ENCODE peak calls at places on chromosomes 16 and 17, in six cellular contexts. Z, Y, S, B, E and O are unnamed samples. For H3K4me1, the result is how much of the 10 kb centered on the place peaks cover.

GRCh38 chr17:703081-703875 is 11.4 kb downstream of the VPS53 start:
- DNase-seq in Z (no peak), Y (no peak), S (no peak), B (no peak), E (no peak), O (no peak)

GRCh38 chr17:62627904-62628603 is 584 bp downstream of the MRC2 start:
- DNase-seq in Z (peak), Y (no peak), S (peak), B (peak), E (peak), O (no peak)

GRCh38 chr17:17305282-17305801 is 2.2 kb downstream of the NT5M start:
- DNase-seq in Z (peak), Y (no peak), S (no peak), B (no peak), E (no peak), O (peak)

GRCh38 chr16:86392751-86393150 is 117.6 kb upstream of the FOXF1 start:
- DNase-seq in Z (no peak), Y (no peak), S (no peak), B (peak), E (no peak), O (no peak)

GRCh38 chr17:76240461-76241204 is at the start of gene RNF157:
- DNase-seq in Z (peak), Y (no peak), S (peak), B (peak), E (peak), O (peak)

GRCh38 chr16:15907863-15908478 is 19.6 kb upstream of the CEP20 start:
- DNase-seq in Z (no peak), Y (no peak), S (no peak), B (peak), E (no peak), O (no peak)

GRCh38 chr17:30378191-30378796 is 433 bp upstream of the CPD start:
- DNase-seq in Z (no peak), Y (no peak), S (peak), B (peak), E (peak), O (no peak)

GRCh38 chr16:64365448-64365858 is 756.4 kb downstream of the CDH11 start:
- DNase-seq in Z (no peak), Y (no peak), S (no peak), B (peak), E (no peak), O (no peak)

GRCh38 chr16:70250748-70251650 is 741 bp downstream of the EXOSC6 start:
- DNase-seq in Z (no peak), Y (no peak), S (peak), B (peak), E (no peak), O (peak)

GRCh38 chr16:68520649-68521086 is 18.4 kb upstream of the ZFP90 start:
- DNase-seq in Z (peak), Y (peak), S (peak), B (peak), E (peak), O (peak)

GRCh38 chr17:69523252-69523861 is 108.9 kb downstream of the MAP2K6 start:
- DNase-seq in Z (no peak), Y (no peak), S (no peak), B (peak), E (no peak), O (no peak)

GRCh38 chr17:32150358-32150757 is 8.1 kb downstream of the RHOT1 start:
- DNase-seq in Z (no peak), Y (no peak), S (no peak), B (no peak), E (no peak), O (no peak)

GRCh38 chr17:82889496-82890338 is 49.9 kb upstream of the ZNF750 start:
- DNase-seq in Z (no peak), Y (no peak), S (no peak), B (no peak), E (no peak), O (peak)

GRCh38 chr17:73430848-73431247 is 119.0 kb upstream of the CDC42EP4 start:
- DNase-seq in Z (no peak), Y (no peak), S (no peak), B (peak), E (no peak), O (no peak)

GRCh38 chr17:30210901-30211300 is 24.6 kb downstream of the SLC6A4 start:
- DNase-seq in Z (no peak), Y (no peak), S (no peak), B (no peak), E (no peak), O (no peak)

GRCh38 chr16:17518441-17518840 is 47.7 kb upstream of the XYLT1 start:
- DNase-seq in Z (no peak), Y (no peak), S (no peak), B (peak), E (no peak), O (no peak)

GRCh38 chr17:17343896-17344506 is 40.8 kb downstream of the NT5M start:
- DNase-seq in Z (peak), Y (no peak), S (no peak), B (no peak), E (no peak), O (no peak)

DNA sequence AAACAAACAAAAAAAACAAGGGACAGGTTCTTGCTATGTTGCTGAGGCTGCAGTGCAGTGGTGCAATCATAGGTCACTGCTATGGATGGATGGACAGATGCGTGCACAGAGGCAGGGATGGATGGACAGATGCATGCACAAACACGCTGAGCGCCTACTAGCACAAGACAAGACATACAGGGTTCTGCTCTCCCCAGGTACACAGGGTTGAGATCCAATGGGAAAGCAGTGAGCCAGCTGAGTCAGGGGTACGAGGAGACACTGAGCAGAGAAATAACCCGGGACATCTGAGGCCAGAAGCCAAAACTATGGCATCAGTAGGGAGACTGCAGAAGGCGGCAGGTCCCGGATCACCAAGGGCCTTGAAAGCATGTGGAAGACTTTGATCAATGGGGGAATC is 6.2 kb downstream of the IL32 start:
- DNase-seq in Z (no peak), Y (no peak), S (no peak), B (no peak), E (no peak), O (peak)
- H3K4me1 ChIP-seq in Z (under half), Y (under half), S (under half), B (under half), E (under half), O (under half)

GRCh38 chr16:89696598-89697128 is 4.8 kb downstream of the SPATA2L start:
- DNase-seq in Z (no peak), Y (no peak), S (peak), B (no peak), E (no peak), O (peak)

GRCh38 chr16:89697161-89697615 is 4.3 kb downstream of the SPATA2L start:
- DNase-seq in Z (no peak), Y (no peak), S (peak), B (no peak), E (no peak), O (no peak)

GRCh38 chr16:89695875-89696597 is 5.5 kb downstream of the SPATA2L start:
- DNase-seq in Z (no peak), Y (no peak), S (peak), B (no peak), E (no peak), O (no peak)

GRCh38 chr16:89693931-89694783 is 7.3 kb downstream of the SPATA2L start:
- DNase-seq in Z (no peak), Y (no peak), S (no peak), B (no peak), E (no peak), O (peak)

GRCh38 chr16:89695086-89695874 is 6.2 kb downstream of the SPATA2L start:
- DNase-seq in Z (no peak), Y (no peak), S (no peak), B (no peak), E (no peak), O (peak)
- TF ChIP-seq CTCF in Z (no peak), Y (no peak), S (no peak), B (no peak), E (no peak), O (no peak)

DNA sequence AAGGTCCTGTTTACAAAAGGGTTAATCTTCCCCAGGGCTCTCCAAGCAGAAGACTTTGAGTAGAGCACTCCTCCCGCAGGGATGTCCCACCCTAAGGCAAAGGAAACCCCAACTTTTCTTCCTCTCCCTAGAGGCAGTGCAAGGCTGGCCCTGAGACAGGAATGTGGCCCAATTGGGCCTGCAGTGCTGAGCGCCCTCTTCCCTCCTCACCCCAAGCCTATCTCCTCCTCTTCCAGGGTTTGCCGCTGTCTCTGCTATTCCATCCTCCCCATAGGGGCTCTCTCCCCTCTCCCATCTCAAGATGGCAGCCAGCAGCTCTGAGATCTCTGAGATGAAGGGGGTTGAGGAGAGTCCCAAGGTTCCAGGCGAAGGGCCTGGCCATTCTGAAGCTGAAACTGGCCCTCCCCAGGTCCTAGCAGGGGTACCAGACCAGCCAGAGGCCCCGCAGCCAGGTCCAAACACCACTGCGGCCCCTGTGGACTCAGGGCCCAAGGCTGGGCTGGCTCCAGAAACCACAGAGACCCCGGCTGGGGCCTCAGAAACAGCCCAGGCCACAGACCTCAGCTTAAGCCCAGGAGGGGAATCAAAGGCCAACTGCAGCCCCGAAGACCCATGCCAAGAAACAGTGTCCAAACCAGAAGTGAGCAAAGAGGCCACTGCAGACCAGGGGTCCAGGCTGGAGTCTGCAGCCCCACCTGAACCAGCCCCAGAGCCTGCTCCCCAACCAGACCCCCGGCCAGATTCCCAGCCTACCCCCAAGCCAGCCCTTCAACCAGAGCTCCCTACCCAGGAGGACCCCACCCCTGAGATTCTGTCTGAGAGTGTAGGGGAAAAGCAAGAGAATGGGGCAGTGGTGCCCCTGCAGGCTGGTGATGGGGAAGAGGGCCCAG is 1.0 kb downstream of the PRRT2 start:
- DNase-seq in Z (no peak), Y (no peak), S (no peak), B (no peak), E (no peak), O (no peak)
- H3K4me1 ChIP-seq in Z (half or more), Y (half or more), S (under half), B (under half), E (half or more), O (under half)

GRCh38 chr17:34076743-34077631 is 178.1 kb upstream of the CCL2 start:
- DNase-seq in Z (no peak), Y (no peak), S (no peak), B (no peak), E (no peak), O (peak)

GRCh38 chr17:34082404-34082803 is 172.7 kb upstream of the CCL2 start:
- DNase-seq in Z (no peak), Y (no peak), S (no peak), B (no peak), E (no peak), O (no peak)

DNA sequence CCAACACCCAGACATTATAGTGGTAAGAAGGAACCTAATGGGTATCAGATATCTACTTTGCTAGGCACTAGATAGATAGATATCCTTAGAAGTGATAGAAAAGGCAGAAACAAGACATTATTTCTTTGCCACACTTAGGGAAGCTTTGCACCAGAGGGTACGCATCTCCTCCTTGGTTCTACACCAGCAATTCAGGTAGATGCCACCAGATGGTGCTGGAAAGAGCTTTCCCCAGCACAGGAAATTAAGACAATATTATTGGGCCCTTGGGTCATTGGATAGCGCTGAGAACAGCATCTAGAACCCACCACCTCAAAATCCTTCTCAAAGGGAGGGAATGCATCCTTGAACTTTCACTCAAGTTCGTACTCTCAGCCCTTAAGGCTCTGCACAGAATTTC is 173.8 kb upstream of the CCL2 start:
- DNase-seq in Z (no peak), Y (no peak), S (no peak), B (no peak), E (no peak), O (no peak)
- TF ChIP-seq CTCF in Z (no peak), Y (no peak), S (no peak), B (peak), E (peak), O (no peak)

GRCh38 chr16:74501484-74502479 is 80.5 kb upstream of the CLEC18B start:
- DNase-seq in Z (no peak), Y (no peak), S (no peak), B (peak), E (no peak), O (no peak)
- H3K4me1 ChIP-seq in Z (under half), Y (under half), S (under half), B (under half), E (under half), O (under half)

GRCh38 chr17:47846741-47847340 is 4.1 kb downstream of the SP6 start:
- DNase-seq in Z (no peak), Y (no peak), S (no peak), B (no peak), E (no peak), O (no peak)

GRCh38 chr17:47848198-47848513 is 2.8 kb downstream of the SP6 start:
- DNase-seq in Z (no peak), Y (no peak), S (no peak), B (no peak), E (no peak), O (no peak)

GRCh38 chr17:47844814-47845453 is 3.9 kb upstream of the SCRN2 start:
- DNase-seq in Z (no peak), Y (no peak), S (no peak), B (no peak), E (no peak), O (no peak)

GRCh38 chr17:47850373-47850691 is 631 bp downstream of the SP6 start:
- DNase-seq in Z (no peak), Y (no peak), S (no peak), B (no peak), E (no peak), O (no peak)

GRCh38 chr17:47847341-47848197 is 3.4 kb downstream of the SP6 start:
- DNase-seq in Z (no peak), Y (no peak), S (no peak), B (no peak), E (no peak), O (peak)
- TF ChIP-seq CTCF in Z (no peak), Y (no peak), S (no peak), B (peak), E (peak), O (no peak)